ENCODE peak calls at places on chromosome 2, in five cellular contexts. I is SK-N-SH, O is HCT116, E is sigmoid colon, Y is endothelial cell of umbilical vein. X is an unnamed sample.

GRCh38 chr2:40037303-40037702 is 258.2 kb upstream of the THUMPD2 start:
- DNase-seq in I (no peak), O (no peak), E (no peak), Y (no peak), X (peak)

GRCh38 chr2:199329024-199329423 is 128.7 kb downstream of the SATB2 start:
- DNase-seq in I (no peak), O (no peak), E (no peak), Y (no peak), X (no peak)

GRCh38 chr2:71282493-71282892 is 49.1 kb upstream of the ZNF638 start:
- DNase-seq in I (no peak), O (no peak), E (no peak), Y (no peak), X (no peak)

GRCh38 chr2:150404147-150404546 is 83.3 kb downstream of the RND3 start:
- DNase-seq in I (no peak), O (no peak), E (no peak), Y (peak), X (no peak)

GRCh38 chr2:7627587-7627986 is 710.4 kb downstream of the RNF144A start:
- DNase-seq in I (no peak), O (no peak), E (no peak), Y (no peak), X (no peak)

GRCh38 chr2:143572421-143572820 is 443.2 kb downstream of the ARHGAP15 start:
- DNase-seq in I (no peak), O (no peak), E (no peak), Y (no peak), X (no peak)

GRCh38 chr2:239331560-239331959 is 69.3 kb downstream of the HDAC4 start:
- DNase-seq in I (no peak), O (no peak), E (no peak), Y (no peak), X (no peak)

GRCh38 chr2:67234443-67234842 is 162.7 kb upstream of the ETAA1 start:
- DNase-seq in I (no peak), O (no peak), E (peak), Y (peak), X (peak)

GRCh38 chr2:105409717-105410116 is 10.9 kb upstream of the FHL2 start:
- DNase-seq in I (no peak), O (peak), E (peak), Y (peak), X (no peak)

GRCh38 chr2:171583566-171583965 is 61.3 kb downstream of the CYBRD1 start:
- DNase-seq in I (no peak), O (no peak), E (no peak), Y (no peak), X (no peak)

GRCh38 chr2:215530191-215530968 is 94.5 kb upstream of the FN1 start:
- DNase-seq in I (no peak), O (no peak), E (no peak), Y (peak), X (no peak)

GRCh38 chr2:23520256-23520655 is 135.3 kb downstream of the KLHL29 start:
- DNase-seq in I (no peak), O (no peak), E (no peak), Y (no peak), X (no peak)

GRCh38 chr2:142868281-142868762 is 9.1 kb upstream of the KYNU start:
- DNase-seq in I (no peak), O (no peak), E (peak), Y (peak), X (no peak)

GRCh38 chr2:186732843-186733242 is 39.0 kb downstream of the FAM171B start:
- DNase-seq in I (no peak), O (no peak), E (no peak), Y (no peak), X (no peak)

GRCh38 chr2:70140978-70141753 is 49.7 kb downstream of the C2orf42 start:
- DNase-seq in I (peak), O (peak), E (peak), Y (peak), X (peak)

GRCh38 chr2:219350938-219351280 is 18.4 kb upstream of the RESP18 start:
- DNase-seq in I (no peak), O (no peak), E (no peak), Y (no peak), X (no peak)

GRCh38 chr2:143607446-143608110 is 478.4 kb downstream of the ARHGAP15 start:
- DNase-seq in I (peak), O (no peak), E (no peak), Y (no peak), X (no peak)

GRCh38 chr2:215598376-215598975 is 162.6 kb upstream of the FN1 start:
- DNase-seq in I (no peak), O (no peak), E (no peak), Y (no peak), X (no peak)

GRCh38 chr2:150425121-150425559 is 62.3 kb downstream of the RND3 start:
- DNase-seq in I (no peak), O (no peak), E (no peak), Y (peak), X (no peak)

GRCh38 chr2:120684225-120684624 is 51.4 kb upstream of the GLI2 start:
- DNase-seq in I (no peak), O (no peak), E (peak), Y (no peak), X (no peak)

GRCh38 chr2:36290306-36290705 is 65.3 kb upstream of the CRIM1 start:
- DNase-seq in I (no peak), O (no peak), E (no peak), Y (no peak), X (no peak)

GRCh38 chr2:56133441-56133840 is 50.3 kb upstream of the CCDC85A start:
- DNase-seq in I (no peak), O (no peak), E (no peak), Y (no peak), X (no peak)

GRCh38 chr2:103859238-103859637 is 994.7 kb upstream of the POU3F3 start:
- DNase-seq in I (no peak), O (no peak), E (no peak), Y (no peak), X (no peak)

GRCh38 chr2:197075754-197076337 is 149.3 kb upstream of the PGAP1 start:
- DNase-seq in I (no peak), O (no peak), E (no peak), Y (no peak), X (peak)

GRCh38 chr2:10057231-10058107 is 14.1 kb downstream of the KLF11 start:
- DNase-seq in I (peak), O (no peak), E (peak), Y (peak), X (no peak)

GRCh38 chr2:223306371-223306770 is 254.4 kb downstream of the KCNE4 start:
- DNase-seq in I (no peak), O (peak), E (no peak), Y (peak), X (no peak)

GRCh38 chr2:177329035-177329434 is 63.5 kb upstream of the AGPS start:
- DNase-seq in I (no peak), O (no peak), E (no peak), Y (no peak), X (no peak)

GRCh38 chr2:33291278-33292013 is 185.0 kb upstream of the RASGRP3 start:
- DNase-seq in I (no peak), O (no peak), E (no peak), Y (peak), X (no peak)

GRCh38 chr2:195590199-195590865 is 66.7 kb upstream of the SLC39A10 start:
- DNase-seq in I (no peak), O (no peak), E (no peak), Y (no peak), X (no peak)

GRCh38 chr2:119397196-119397595 is 30.4 kb downstream of the DBI start:
- DNase-seq in I (no peak), O (no peak), E (no peak), Y (no peak), X (no peak)

GRCh38 chr2:108958002-108958401 is 31.0 kb downstream of the EDAR start:
- DNase-seq in I (no peak), O (peak), E (no peak), Y (no peak), X (no peak)

GRCh38 chr2:109175350-109175678 is 46.3 kb downstream of the SH3RF3 start:
- DNase-seq in I (no peak), O (no peak), E (no peak), Y (peak), X (no peak)

GRCh38 chr2:181628590-181629585 is 28.0 kb downstream of the CERKL start:
- DNase-seq in I (peak), O (no peak), E (no peak), Y (no peak), X (no peak)

GRCh38 chr2:18067980-18068379 is 189.5 kb downstream of the KCNS3 start:
- DNase-seq in I (peak), O (no peak), E (no peak), Y (no peak), X (no peak)

GRCh38 chr2:146131048-146131447 is 1611.1 kb upstream of the ZEB2 start:
- DNase-seq in I (no peak), O (no peak), E (no peak), Y (no peak), X (no peak)

GRCh38 chr2:207768891-207769596 is 662 bp downstream of the FZD5 start:
- DNase-seq in I (no peak), O (no peak), E (peak), Y (peak), X (no peak)

GRCh38 chr2:218010116-218010837 is 7.5 kb upstream of the TNS1 start:
- DNase-seq in I (peak), O (no peak), E (peak), Y (peak), X (no peak)

GRCh38 chr2:102251042-102251848 is 60.1 kb upstream of the IL1RL1 start:
- DNase-seq in I (peak), O (no peak), E (no peak), Y (peak), X (peak)

GRCh38 chr2:43059183-43059897 is 167.1 kb downstream of the ZFP36L2 start:
- DNase-seq in I (peak), O (no peak), E (peak), Y (peak), X (peak)

GRCh38 chr2:233418761-233419625 is 64.7 kb downstream of the DGKD start:
- DNase-seq in I (no peak), O (peak), E (peak), Y (peak), X (no peak)
- TF ChIP-seq POLR2AphosphoS5 in I (no peak), O (peak), E (peak), Y (peak), X (no peak)

DNA sequence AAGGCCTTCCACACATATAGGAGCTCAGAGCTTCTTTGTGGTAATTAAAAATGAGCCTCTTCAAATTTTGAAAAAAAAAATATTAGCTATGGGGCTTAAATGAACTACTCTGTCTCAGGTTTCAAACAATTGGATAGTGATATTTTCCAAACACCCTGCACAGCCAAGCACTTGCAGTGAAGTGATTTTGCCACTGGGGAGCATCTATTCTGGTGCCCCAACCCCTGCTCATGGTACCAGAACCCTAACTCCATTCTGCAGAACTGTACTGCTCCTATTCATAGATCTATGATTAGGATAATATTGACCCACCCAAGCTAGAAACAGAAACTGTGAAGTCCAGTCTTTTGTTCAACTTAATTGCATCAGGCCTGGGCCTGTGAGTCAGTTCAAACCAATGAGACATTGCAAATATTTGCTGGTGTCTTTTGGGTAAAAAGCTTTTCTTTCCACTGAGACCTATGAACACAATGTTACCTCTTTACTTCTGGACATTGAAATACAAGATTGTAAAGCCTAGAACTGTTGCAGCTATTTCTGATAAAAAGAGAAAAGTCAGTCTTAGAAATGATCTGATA is 324.0 kb downstream of the GALNT13 start:
- DNase-seq in I (no peak), O (no peak), E (no peak), Y (no peak), X (no peak)
- TF ChIP-seq CTCF in I (no peak), O (no peak), E (no peak), Y (no peak), X (no peak)

GRCh38 chr2:136765736-136766323 is 485 bp downstream of the THSD7B start:
- DNase-seq in I (peak), O (no peak), E (no peak), Y (no peak), X (no peak)
- H3K4me3 ChIP-seq in I (peak), O (no peak), E (peak), Y (no peak), X (no peak)

GRCh38 chr2:85611705-85612587 is at the start of gene C2orf68:
- DNase-seq in I (peak), O (peak), E (peak), Y (peak), X (peak)
- TF ChIP-seq POLR2AphosphoS5 in I (peak), O (peak), E (peak), Y (peak), X (peak)

DNA sequence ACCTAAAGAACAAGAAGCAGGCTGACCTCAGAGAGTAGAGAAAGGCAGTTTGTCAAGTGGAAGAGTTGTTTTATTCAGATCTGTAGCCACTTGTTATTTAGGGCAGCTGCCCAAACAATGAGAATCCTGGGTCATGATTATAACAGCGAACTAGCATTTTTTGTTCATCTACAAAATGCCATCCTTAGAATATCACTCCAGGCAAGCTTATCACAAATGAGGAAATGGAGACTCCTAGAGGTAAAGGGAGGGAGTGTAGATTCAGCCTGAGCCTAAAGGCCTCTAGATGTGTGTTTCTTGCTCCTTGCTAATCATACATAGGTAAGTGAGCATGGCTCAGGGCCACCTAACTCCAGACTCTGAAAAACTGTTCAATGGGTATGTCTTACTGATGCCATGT is 126.1 kb downstream of the HNMT start:
- DNase-seq in I (peak), O (peak), E (no peak), Y (peak), X (peak)
- TF ChIP-seq CTCF in I (peak), O (peak), E (peak), Y (peak), X (peak)

GRCh38 chr2:29376541-29376940 is 261.3 kb downstream of the CLIP4 start:
- DNase-seq in I (no peak), O (no peak), E (no peak), Y (no peak), X (no peak)
- H3K4me3 ChIP-seq in I (no peak), O (no peak), E (no peak), Y (no peak), X (no peak)

GRCh38 chr2:27320958-27321543 is 1.8 kb downstream of the MPV17 start:
- DNase-seq in I (peak), O (peak), E (peak), Y (peak), X (peak)
- TF ChIP-seq POLR2AphosphoS5 in I (peak), O (peak), E (peak), Y (peak), X (no peak)

GRCh38 chr2:27442981-27443323 is 771 bp downstream of the KRTCAP3 start:
- DNase-seq in I (no peak), O (no peak), E (no peak), Y (no peak), X (no peak)

GRCh38 chr2:27445155-27445554 is 3.0 kb downstream of the KRTCAP3 start:
- DNase-seq in I (no peak), O (no peak), E (no peak), Y (no peak), X (no peak)

GRCh38 chr2:27441226-27441926 is 805 bp upstream of the KRTCAP3 start:
- DNase-seq in I (no peak), O (no peak), E (no peak), Y (no peak), X (no peak)

GRCh38 chr2:27441958-27442281 is 261 bp upstream of the KRTCAP3 start:
- DNase-seq in I (no peak), O (no peak), E (no peak), Y (no peak), X (no peak)

GRCh38 chr2:27442282-27442980 is at the start of gene KRTCAP3:
- DNase-seq in I (peak), O (peak), E (no peak), Y (no peak), X (no peak)
- TF ChIP-seq CTCF in I (no peak), O (peak), E (no peak), Y (no peak), X (no peak)

DNA sequence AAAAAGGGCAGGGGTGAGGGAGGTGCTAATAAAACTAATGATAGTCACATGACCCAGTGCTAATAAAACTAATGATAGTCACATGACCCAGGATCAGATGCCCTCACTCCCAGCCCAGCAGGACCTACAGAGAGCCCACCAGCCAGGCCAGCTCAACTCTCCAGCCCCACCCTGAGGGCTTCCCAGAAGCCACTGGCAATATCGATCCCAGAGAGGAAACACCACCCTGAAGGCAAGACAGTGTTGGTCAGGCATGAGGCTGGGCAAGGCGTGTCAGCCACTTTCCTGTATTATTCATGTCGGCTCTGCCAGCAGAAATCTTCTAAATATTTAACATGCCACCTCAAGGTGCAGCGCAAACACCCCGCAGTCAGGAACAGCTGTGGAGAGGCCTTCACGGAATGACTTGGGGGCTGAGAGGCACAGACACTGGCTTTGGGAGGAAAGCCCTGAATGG is 1.5 kb downstream of the REEP1 start:
- DNase-seq in I (peak), O (no peak), E (no peak), Y (no peak), X (no peak)
- H3K4me3 ChIP-seq in I (no peak), O (no peak), E (peak), Y (no peak), X (no peak)